ENCODE peak calls at places on chromosomes 11 and 22, in four cellular contexts. M, X, W and A are unnamed samples.

GRCh38 chr22:19419086-19419463 is 12.5 kb downstream of the HIRA start:
- DNase-seq in M (no peak), X (no peak), W (no peak), A (no peak)

GRCh38 chr11:119739975-119740374 is 11.0 kb upstream of the NECTIN1 start:
- DNase-seq in M (no peak), X (no peak), W (no peak), A (no peak)

GRCh38 chr22:25417792-25418191 is 146.7 kb upstream of the GRK3 start:
- DNase-seq in M (no peak), X (no peak), W (no peak), A (no peak)

GRCh38 chr22:21623402-21623970 is 6.3 kb downstream of the YDJC start:
- DNase-seq in M (no peak), X (no peak), W (no peak), A (no peak)

GRCh38 chr22:43726296-43726695 is 85.8 kb downstream of the EFCAB6 start:
- DNase-seq in M (no peak), X (no peak), W (no peak), A (no peak)

GRCh38 chr22:19398206-19398605 is 33.3 kb downstream of the HIRA start:
- DNase-seq in M (no peak), X (no peak), W (no peak), A (no peak)

GRCh38 chr11:104572279-104572678 is 326.0 kb downstream of the CASP12 start:
- DNase-seq in M (no peak), X (no peak), W (no peak), A (no peak)

GRCh38 chr11:90204832-90205646 is 17.8 kb downstream of the CHORDC1 start:
- DNase-seq in M (no peak), X (peak), W (no peak), A (no peak)

GRCh38 chr22:22877523-22878210 is 9.9 kb upstream of the IGLL5 start:
- DNase-seq in M (peak), X (no peak), W (no peak), A (no peak)

GRCh38 chr11:60370811-60371297 is 7.5 kb upstream of the MS4A7 start:
- DNase-seq in M (no peak), X (peak), W (no peak), A (no peak)

GRCh38 chr22:44539467-44540063 is 41.5 kb upstream of the RTL6 start:
- DNase-seq in M (no peak), X (no peak), W (no peak), A (no peak)

GRCh38 chr11:59754859-59755700 is at the start of gene STX3:
- DNase-seq in M (peak), X (peak), W (peak), A (peak)

GRCh38 chr11:110338684-110339083 is 42.3 kb upstream of the RDX start:
- DNase-seq in M (no peak), X (no peak), W (no peak), A (no peak)

GRCh38 chr22:20084547-20085413 is 4.7 kb downstream of the DGCR8 start:
- DNase-seq in M (peak), X (no peak), W (no peak), A (no peak)

GRCh38 chr11:87007938-87008337 is 29.8 kb upstream of the TMEM135 start:
- DNase-seq in M (no peak), X (no peak), W (no peak), A (no peak)

GRCh38 chr11:74278721-74279148 is 32.7 kb downstream of the P4HA3 start:
- DNase-seq in M (no peak), X (peak), W (no peak), A (no peak)

GRCh38 chr22:17769013-17769715 is 5.1 kb downstream of the BID start:
- DNase-seq in M (no peak), X (no peak), W (no peak), A (no peak)

GRCh38 chr11:72579816-72580647 is 94.2 kb downstream of the PDE2A start:
- DNase-seq in M (no peak), X (no peak), W (no peak), A (no peak)

GRCh38 chr11:132590554-132590953 is 941.7 kb downstream of the OPCML start:
- DNase-seq in M (no peak), X (no peak), W (no peak), A (no peak)

GRCh38 chr11:1008781-1009180 is 27.7 kb downstream of the MUC6 start:
- DNase-seq in M (no peak), X (no peak), W (no peak), A (no peak)

GRCh38 chr22:29300467-29300806 is 6.0 kb upstream of the GAS2L1 start:
- DNase-seq in M (no peak), X (no peak), W (peak), A (no peak)

GRCh38 chr11:102576350-102576749 is 45.8 kb upstream of the MMP7 start:
- DNase-seq in M (no peak), X (no peak), W (no peak), A (no peak)
- H3K27ac ChIP-seq in M (no peak), X (peak), W (no peak), A (no peak)

GRCh38 chr11:95910638-95911368 is 13.1 kb downstream of the MTMR2 start:
- DNase-seq in M (no peak), X (no peak), W (no peak), A (no peak)

GRCh38 chr11:95911369-95911759 is 12.5 kb downstream of the MTMR2 start:
- DNase-seq in M (no peak), X (no peak), W (no peak), A (peak)

GRCh38 chr11:95915051-95915450 is 8.9 kb downstream of the MTMR2 start:
- DNase-seq in M (no peak), X (no peak), W (no peak), A (no peak)

GRCh38 chr11:95913830-95914229 is 10.1 kb downstream of the MTMR2 start:
- DNase-seq in M (no peak), X (no peak), W (no peak), A (no peak)

GRCh38 chr11:95912902-95913560 is 10.9 kb downstream of the MTMR2 start:
- DNase-seq in M (no peak), X (no peak), W (no peak), A (no peak)
- H3K27ac ChIP-seq in M (no peak), X (no peak), W (no peak), A (peak)

GRCh38 chr22:46102752-46103151 is 47.6 kb upstream of the PPARA start:
- DNase-seq in M (no peak), X (no peak), W (no peak), A (no peak)
- H3K27ac ChIP-seq in M (no peak), X (peak), W (peak), A (peak)

DNA sequence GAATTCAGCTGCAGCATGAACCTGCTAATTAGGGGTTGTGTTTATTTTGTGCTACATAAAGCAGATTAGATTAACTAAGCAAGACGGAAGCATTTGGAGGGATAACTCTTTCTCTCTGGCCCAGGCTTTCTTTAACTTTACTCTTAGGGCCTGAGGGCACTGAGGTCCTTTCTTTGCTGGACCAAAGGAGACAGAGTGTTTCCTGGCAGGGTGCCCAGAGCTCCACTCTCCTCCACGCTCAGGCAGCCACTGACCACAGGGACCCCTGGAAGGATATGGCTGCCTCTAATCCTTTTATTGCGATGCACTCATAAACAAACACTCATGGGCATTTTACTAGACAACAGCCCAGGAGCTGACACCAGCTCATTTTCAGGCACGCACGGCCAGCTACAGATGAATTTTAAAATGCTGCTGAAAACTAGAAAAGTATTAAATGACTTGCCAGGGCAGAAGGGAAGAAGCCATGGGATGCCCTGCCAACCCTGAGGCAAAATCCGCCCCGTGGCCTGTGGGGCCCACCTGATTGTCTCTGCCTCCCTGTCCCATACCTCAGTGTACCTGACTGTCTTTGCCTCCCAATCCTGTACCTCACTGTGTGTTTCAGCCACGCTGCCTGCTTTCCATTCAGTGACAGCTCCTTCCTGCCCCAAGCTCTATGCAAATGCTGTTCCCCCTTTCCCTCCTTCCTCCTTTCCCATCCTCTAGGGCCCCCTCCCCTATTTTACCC is 192.6 kb upstream of the NAV2 start:
- DNase-seq in M (no peak), X (no peak), W (no peak), A (peak)
- H3K27ac ChIP-seq in M (no peak), X (no peak), W (no peak), A (peak)

GRCh38 chr11:46381046-46381835 is at the start of gene MDK:
- DNase-seq in M (peak), X (no peak), W (no peak), A (no peak)
- H3K27ac ChIP-seq in M (no peak), X (peak), W (peak), A (peak)